ENCODE peak calls at places on chromosomes 4 and X, in four cellular contexts. G is K562, D is HepG2, Q is GM12878. T is an unnamed sample.
A peak's percentile ranks its signal among the peaks of the same experiment; 100 is the strongest.

GRCh38 chr4:184529283-184529682 is 54.9 kb upstream of the IRF2 start:
- DNase-seq in G (no peak), D (no peak), Q (no peak), T (no peak)

GRCh38 chr4:11624370-11624769 is 195.7 kb upstream of the HS3ST1 start:
- DNase-seq in Q (no peak), D (no peak), G (no peak), T (no peak)

GRCh38 chr4:134911941-134912340 is 710.4 kb upstream of the PABPC4L start:
- DNase-seq in D (no peak), G (no peak), Q (no peak), T (no peak)

GRCh38 chr4:48081196-48081595 is 52.9 kb downstream of the TXK start:
- DNase-seq in Q (no peak), G (no peak), D (no peak), T (peak; percentile 12)

GRCh38 chrX:69158166-69159040 is 6.8 kb downstream of the PJA1 start:
- DNase-seq in Q (no peak), D (peak; percentile 23), G (peak; percentile 29), T (peak; percentile 71)

GRCh38 chr4:170137466-170137865 is 47.7 kb upstream of the AADAT start:
- DNase-seq in Q (no peak), D (no peak), G (no peak), T (no peak)

GRCh38 chr4:5165419-5166369 is 114.4 kb downstream of the STK32B start:
- DNase-seq in G (no peak), D (no peak), Q (no peak), T (peak; percentile 42)

GRCh38 chr4:87219648-87220093 is 747 bp downstream of the KLHL8 start:
- DNase-seq in G (no peak), D (peak; percentile 11), Q (no peak), T (no peak)

GRCh38 chr4:124085561-124086180 is 626.9 kb downstream of the ANKRD50 start:
- DNase-seq in Q (no peak), D (no peak), G (no peak), T (no peak)

GRCh38 chr4:88017516-88018302 is 10.3 kb downstream of the PKD2 start:
- DNase-seq in D (no peak), Q (no peak), G (no peak), T (peak; percentile 94)

GRCh38 chr4:83197555-83198235 is 83.2 kb upstream of the PLAC8 start:
- DNase-seq in G (no peak), Q (no peak), D (peak; percentile 83), T (no peak)

DNA sequence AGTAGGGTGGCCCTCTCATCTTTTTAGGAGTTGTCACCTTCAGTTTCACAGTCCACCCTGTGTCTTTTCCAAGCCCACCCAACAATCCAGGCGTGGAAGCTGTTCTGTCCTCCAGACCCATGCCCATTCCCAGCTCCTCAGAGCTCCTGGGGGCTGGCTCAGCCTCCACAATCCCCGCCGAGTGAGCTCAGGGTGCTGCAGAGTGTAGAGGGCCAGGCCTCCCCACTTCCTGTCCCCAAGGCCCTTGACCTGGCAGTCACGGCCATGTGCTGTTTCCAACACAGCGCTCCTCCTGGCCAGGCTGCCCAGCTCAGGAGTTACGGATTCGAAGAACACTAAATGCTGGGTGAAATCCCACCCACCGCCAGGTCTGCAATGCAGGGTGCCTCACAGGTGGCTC is 31.8 kb downstream of the PDHA1 start:
- DNase-seq in D (no peak), Q (no peak), G (no peak), T (no peak)
- TF ChIP-seq MYC in D (no peak), Q (no peak), G (no peak), T (no peak)

DNA sequence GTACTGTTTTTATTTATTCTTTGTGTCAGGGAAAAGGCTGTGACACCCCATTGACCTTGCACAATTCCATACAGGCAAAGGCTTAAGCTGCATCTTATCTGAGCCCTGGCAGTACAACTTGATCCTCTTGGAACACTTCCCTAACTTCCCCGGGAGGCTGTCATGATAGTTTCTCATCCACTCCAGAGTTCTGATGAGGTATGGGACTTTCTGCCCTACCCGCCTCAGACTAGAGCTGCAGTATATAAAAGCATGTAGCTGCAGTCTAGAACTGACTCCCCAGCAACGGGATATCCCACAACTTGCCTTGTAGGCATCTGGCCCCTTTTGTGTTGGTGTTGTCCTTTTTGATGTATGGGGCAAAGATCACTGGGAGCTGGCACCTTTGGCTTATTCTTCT is 72.7 kb downstream of the FNIP2 start:
- DNase-seq in Q (no peak), D (no peak), G (no peak), T (no peak)
- TF ChIP-seq EZH2 in Q (no peak), D (no peak), G (no peak), T (no peak)

DNA sequence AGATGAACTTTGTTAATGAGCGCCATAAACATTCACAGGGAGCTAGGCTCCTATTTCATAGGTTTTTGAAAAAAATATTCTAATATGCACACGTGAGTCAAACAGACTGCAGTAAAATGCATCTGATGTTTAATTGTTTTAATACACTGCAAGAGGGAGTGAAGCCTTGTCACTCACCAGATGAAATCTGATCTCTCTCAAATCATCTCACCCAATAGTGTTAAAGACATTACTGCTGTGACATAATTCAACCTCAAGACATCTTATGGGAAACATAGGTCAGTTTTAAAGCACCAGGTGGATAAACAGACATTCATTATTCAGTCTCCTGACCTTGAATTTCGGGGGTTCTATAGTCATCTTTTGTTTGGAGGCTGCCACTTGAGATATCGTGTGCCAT is 148.3 kb downstream of the MAML3 start:
- DNase-seq in G (no peak), Q (no peak), D (no peak), T (peak; percentile 34)
- TF ChIP-seq MYC in G (no peak), Q (no peak), D (no peak), T (no peak)

GRCh38 chr4:30721353-30722091 is 1.4 kb downstream of the PCDH7 start:
- DNase-seq in Q (no peak), G (no peak), D (no peak), T (peak; percentile 72)

GRCh38 chr4:30722916-30723270 is 2.7 kb downstream of the PCDH7 start:
- DNase-seq in Q (no peak), G (no peak), D (no peak), T (peak; percentile 46)

GRCh38 chr4:30724217-30724616 is 4.0 kb downstream of the PCDH7 start:
- DNase-seq in D (no peak), G (no peak), Q (no peak), T (peak; percentile 69)

GRCh38 chr4:30720656-30721352 is 635 bp downstream of the PCDH7 start:
- DNase-seq in Q (no peak), G (no peak), D (no peak), T (peak; percentile 67)

DNA sequence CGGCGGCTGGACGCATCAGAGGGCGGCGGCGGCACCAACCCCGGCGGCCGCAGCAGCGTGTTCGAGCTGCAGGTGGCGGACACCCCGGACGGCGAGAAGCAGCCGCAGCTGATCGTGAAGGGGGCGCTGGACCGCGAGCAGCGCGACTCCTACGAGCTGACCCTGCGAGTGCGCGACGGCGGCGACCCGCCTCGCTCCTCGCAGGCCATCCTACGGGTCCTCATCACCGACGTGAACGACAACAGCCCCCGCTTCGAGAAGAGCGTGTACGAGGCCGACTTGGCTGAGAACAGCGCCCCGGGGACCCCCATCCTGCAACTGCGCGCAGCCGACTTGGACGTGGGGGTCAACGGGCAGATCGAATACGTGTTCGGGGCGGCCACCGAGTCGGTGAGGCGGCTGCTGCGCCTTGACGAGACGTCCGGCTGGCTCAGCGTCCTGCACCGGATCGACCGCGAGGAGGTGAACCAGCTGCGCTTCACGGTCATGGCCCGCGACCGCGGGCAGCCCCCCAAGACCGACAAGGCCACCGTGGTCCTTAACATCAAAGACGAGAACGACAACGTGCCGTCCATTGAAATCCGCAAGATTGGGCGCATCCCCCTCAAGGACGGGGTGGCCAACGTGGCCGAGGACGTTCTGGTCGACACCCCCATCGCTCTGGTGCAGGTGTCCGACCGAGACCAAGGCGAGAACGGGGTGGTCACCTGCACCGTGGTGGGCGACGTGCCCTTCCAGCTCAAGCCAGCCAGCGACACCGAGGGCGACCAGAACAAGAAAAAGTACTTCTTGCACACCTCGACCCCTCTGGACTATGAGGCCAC is 2.1 kb downstream of the PCDH7 start:
- DNase-seq in Q (no peak), G (no peak), D (no peak), T (peak; percentile 43)
- TF ChIP-seq EZH2 in Q (no peak), G (no peak), D (no peak), T (no peak)

GRCh38 chrX:39928704-39929439 is 168.9 kb downstream of the BCOR start:
- DNase-seq in Q (no peak), G (no peak), D (no peak), T (no peak)
- TF ChIP-seq MYC in Q (no peak), G (no peak), D (no peak), T (no peak)

T was measured in endothelial cell of umbilical vein.